ENCODE peak calls at places on chromosomes 4 and X, in four cellular contexts. H is T-helper 2 cell, D is fibroblast of the conjunctiva, F is caudate nucleus. X is an unnamed sample.
A peak's percentile ranks its signal among the peaks of the same experiment; 100 is the strongest.

GRCh38 chr4:1453731-1454130 is 47.5 kb upstream of the NKX1-1 start:
- DNase-seq in D (no peak), H (no peak), F (no peak), X (no peak)

GRCh38 chr4:58507079-58507478 is 1396.9 kb upstream of the IGFBP7 start:
- DNase-seq in D (no peak), H (no peak), F (no peak), X (no peak)

GRCh38 chrX:53817548-53817947 is 131.0 kb upstream of the HUWE1 start:
- DNase-seq in H (no peak), F (no peak), D (no peak), X (no peak)

GRCh38 chr4:3186609-3187008 is 62.4 kb upstream of the MSANTD1 start:
- DNase-seq in D (no peak), H (no peak), F (no peak), X (no peak)

GRCh38 chr4:178937130-178937529 is 1494.9 kb upstream of the AGA start:
- DNase-seq in H (no peak), F (no peak), D (no peak), X (no peak)

GRCh38 chrX:11382935-11383334 is 89.7 kb downstream of the AMELX start:
- DNase-seq in F (no peak), D (no peak), H (no peak), X (no peak)

GRCh38 chrX:69128573-69128972 is 36.7 kb downstream of the PJA1 start:
- DNase-seq in F (no peak), H (no peak), D (no peak), X (peak; percentile 22)

GRCh38 chr4:128917781-128918180 is 108.3 kb downstream of the JADE1 start:
- DNase-seq in D (no peak), H (no peak), F (no peak), X (no peak)

GRCh38 chr4:84673475-84674230 is 90.7 kb downstream of the CDS1 start:
- DNase-seq in H (no peak), D (peak; percentile 76), F (no peak), X (peak; percentile 92)

GRCh38 chr4:7006411-7006810 is 36.8 kb upstream of the TADA2B start:
- DNase-seq in F (no peak), H (no peak), D (no peak), X (no peak)

GRCh38 chr4:182163180-182163579 is 80.0 kb upstream of the TENM3 start:
- DNase-seq in H (no peak), F (no peak), D (no peak), X (no peak)

GRCh38 chr4:148442830-148443549 is 776 bp upstream of the NR3C2 start:
- DNase-seq in D (no peak), F (no peak), H (peak; percentile 5), X (peak; percentile 23)

GRCh38 chrX:28787206-28787605 is 200.0 kb downstream of the IL1RAPL1 start:
- DNase-seq in H (no peak), D (peak; percentile 5), F (no peak), X (peak; percentile 78)

GRCh38 chrX:153216926-153217325 is 37.8 kb downstream of the MAGEA1 start:
- DNase-seq in H (no peak), F (no peak), D (no peak), X (no peak)

GRCh38 chr4:2257361-2258001 is 4.4 kb downstream of the MXD4 start:
- DNase-seq in F (no peak), H (no peak), D (no peak), X (no peak)

GRCh38 chr4:85210353-85210752 is 243.9 kb upstream of the WDFY3 start:
- DNase-seq in F (no peak), D (no peak), H (no peak), X (no peak)

GRCh38 chr4:1258457-1258856 is 9.5 kb upstream of the CTBP1 start:
- DNase-seq in D (no peak), H (no peak), F (no peak), X (no peak)

GRCh38 chr4:24963277-24963676 is 50.4 kb upstream of the CCDC149 start:
- DNase-seq in F (no peak), H (no peak), D (no peak), X (no peak)

GRCh38 chr4:176782794-176783193 is 9.9 kb downstream of the VEGFC start:
- DNase-seq in D (no peak), H (no peak), F (no peak), X (no peak)

GRCh38 chr4:143411527-143412480 is 75.1 kb downstream of the GAB1 start:
- DNase-seq in H (no peak), D (no peak), F (no peak), X (peak; percentile 27)

GRCh38 chr4:56375458-56375857 is 11.8 kb downstream of the AASDH start:
- DNase-seq in F (no peak), H (no peak), D (no peak), X (no peak)

GRCh38 chrX:154026136-154026806 is 6.6 kb upstream of the IRAK1 start:
- DNase-seq in F (no peak), H (no peak), D (no peak), X (no peak)

GRCh38 chrX:96407501-96407900 is 277.1 kb upstream of the DIAPH2 start:
- DNase-seq in F (no peak), H (no peak), D (peak; percentile 46), X (peak; percentile 81)